ENCODE peak calls at places on chromosomes 6 and 20, in nine cellular contexts. J, H, W, Y, Q, F, N, O and A are unnamed samples.

GRCh38 chr20:61904456-61904855 is 161.2 kb downstream of the TAF4 start:
- DNase-seq in Q (no peak), J (no peak), O (no peak), W (no peak), F (no peak), H (no peak), Y (no peak), N (no peak), A (no peak)

GRCh38 chr6:125658125-125658524 is 91.3 kb upstream of the HEY2 start:
- DNase-seq in O (no peak), H (no peak), F (no peak), W (no peak), Y (no peak), J (no peak), Q (no peak), N (no peak), A (no peak)

GRCh38 chr20:60139663-60140446 is 181.6 kb downstream of the CDH26 start:
- DNase-seq in F (no peak), Y (peak; percentile 17), J (no peak), N (no peak), H (no peak), Q (no peak), W (peak; percentile 6), O (no peak), A (no peak)

GRCh38 chr6:88380083-88380482 is 213.9 kb upstream of the CNR1 start:
- DNase-seq in O (peak; percentile 77), J (peak; percentile 77), F (peak; percentile 68), Y (peak; percentile 95), H (peak; percentile 67), N (no peak), Q (peak; percentile 96), W (peak; percentile 82), A (no peak)

GRCh38 chr6:31736768-31737314 is 511 bp upstream of the CLIC1 start:
- DNase-seq in W (no peak), F (peak; percentile 60), J (no peak), Q (no peak), Y (no peak), O (no peak), H (no peak), N (no peak), A (no peak)

GRCh38 chr6:2976571-2977085 is 5.3 kb upstream of the SERPINB6 start:
- DNase-seq in H (peak; percentile 88), F (no peak), J (peak; percentile 86), Y (peak; percentile 93), W (peak; percentile 51), Q (peak; percentile 73), O (no peak), N (no peak), A (no peak)

GRCh38 chr6:25169551-25170335 is 109.4 kb upstream of the CARMIL1 start:
- DNase-seq in N (no peak), H (no peak), Q (no peak), F (no peak), Y (peak; percentile 26), W (no peak), J (no peak), O (no peak), A (no peak)

GRCh38 chr6:116410945-116411623 is 40.3 kb downstream of the DSE start:
- DNase-seq in O (no peak), H (no peak), Y (peak; percentile 79), F (no peak), Q (peak; percentile 31), N (no peak), W (peak; percentile 65), J (no peak), A (no peak)

GRCh38 chr6:156954191-156954590 is 177.0 kb downstream of the ARID1B start:
- DNase-seq in O (no peak), H (no peak), F (no peak), W (no peak), Q (no peak), Y (no peak), N (no peak), J (no peak), A (no peak)

GRCh38 chr6:163963205-163964120 is 548.9 kb downstream of the QKI start:
- DNase-seq in O (no peak), F (no peak), W (no peak), H (no peak), N (no peak), Q (no peak), J (no peak), Y (no peak), A (no peak)

GRCh38 chr6:156948807-156949206 is 171.6 kb downstream of the ARID1B start:
- DNase-seq in N (no peak), H (peak; percentile 49), Q (peak; percentile 69), Y (peak; percentile 82), F (no peak), W (peak; percentile 70), O (no peak), J (peak; percentile 95), A (no peak)

GRCh38 chr6:125170376-125170775 is 16.8 kb downstream of the TPD52L1 start:
- DNase-seq in O (no peak), H (no peak), Q (no peak), N (no peak), W (peak; percentile 35), Y (peak; percentile 80), F (no peak), J (peak; percentile 63), A (no peak)

GRCh38 chr6:138404666-138405337 is 779 bp downstream of the HEBP2 start:
- DNase-seq in Q (peak; percentile 25), N (peak; percentile 27), J (no peak), W (no peak), O (no peak), Y (no peak), H (no peak), F (no peak), A (peak; percentile 33)

GRCh38 chr20:15220778-15221565 is 883.6 kb upstream of the FLRT3 start:
- DNase-seq in Y (peak; percentile 25), Q (no peak), H (peak; percentile 35), N (no peak), O (no peak), F (no peak), W (peak; percentile 53), J (peak; percentile 78), A (no peak)

GRCh38 chr6:152204584-152204983 is 397.1 kb downstream of the ESR1 start:
- DNase-seq in Y (peak; percentile 10), H (no peak), W (no peak), N (no peak), F (no peak), Q (no peak), O (no peak), J (no peak), A (no peak)

GRCh38 chr6:75604294-75604693 is 2.6 kb downstream of the SENP6 start:
- DNase-seq in H (no peak), O (no peak), N (no peak), Q (no peak), F (no peak), J (no peak), Y (no peak), W (no peak), A (no peak)

GRCh38 chr20:7926767-7927166 is 13.5 kb downstream of the HAO1 start:
- DNase-seq in H (peak; percentile 15), F (no peak), Y (peak; percentile 55), N (no peak), J (peak; percentile 36), Q (peak; percentile 78), W (peak; percentile 77), O (no peak), A (no peak)

GRCh38 chr20:58140787-58141396 is 87.6 kb downstream of the ANKRD60 start:
- DNase-seq in W (no peak), O (no peak), N (no peak), F (peak; percentile 43), J (no peak), Q (no peak), H (no peak), Y (no peak), A (no peak)

GRCh38 chr6:87154641-87155271 is 609 bp upstream of the ZNF292 start:
- DNase-seq in F (no peak), Q (peak; percentile 86), Y (peak; percentile 86), O (no peak), J (peak; percentile 75), W (peak; percentile 87), N (peak; percentile 57), H (peak; percentile 83), A (no peak)

GRCh38 chr6:103672169-103672568 is 1187.5 kb downstream of the HACE1 start:
- DNase-seq in N (no peak), W (peak; percentile 6), J (peak; percentile 8), Y (peak; percentile 1), H (peak; percentile 20), Q (no peak), F (no peak), O (no peak), A (no peak)